ENCODE peak calls at places on chromosomes 5 and 9, in seven cellular contexts. One of them, this sample, is unnamed.

GRCh38 chr9:38226491-38226951 is 157.5 kb upstream of the SHB start:
- DNase-seq in HCT116: no peak
- DNase-seq in psoas muscle: no peak
- DNase-seq in IMR-90: peak
- DNase-seq in body of pancreas: no peak
- DNase-seq in SJSA1: peak
- DNase-seq in prostate gland: no peak
- DNase-seq in this sample: no peak

GRCh38 chr9:136376457-136376856 is 3.0 kb upstream of the CARD9 start:
- DNase-seq in HCT116: no peak
- DNase-seq in psoas muscle: no peak
- DNase-seq in IMR-90: no peak
- DNase-seq in body of pancreas: no peak
- DNase-seq in SJSA1: no peak
- DNase-seq in prostate gland: no peak
- DNase-seq in this sample: no peak

GRCh38 chr9:74496819-74497749 is at the start of gene RORB:
- DNase-seq in HCT116: no peak
- DNase-seq in psoas muscle: peak
- DNase-seq in IMR-90: peak
- DNase-seq in body of pancreas: peak
- DNase-seq in SJSA1: peak
- DNase-seq in prostate gland: peak
- DNase-seq in this sample: peak

GRCh38 chr5:12911156-12911555 is 1006.9 kb upstream of the CTNND2 start:
- DNase-seq in HCT116: no peak
- DNase-seq in psoas muscle: no peak
- DNase-seq in IMR-90: no peak
- DNase-seq in body of pancreas: no peak
- DNase-seq in SJSA1: no peak
- DNase-seq in prostate gland: no peak
- DNase-seq in this sample: no peak

GRCh38 chr5:133873454-133873853 is 95.0 kb downstream of the C5orf15 start:
- DNase-seq in HCT116: no peak
- DNase-seq in psoas muscle: peak
- DNase-seq in IMR-90: no peak
- DNase-seq in body of pancreas: no peak
- DNase-seq in SJSA1: no peak
- DNase-seq in prostate gland: no peak
- DNase-seq in this sample: no peak

GRCh38 chr9:135726138-135726853 is 24.3 kb downstream of the KCNT1 start:
- DNase-seq in HCT116: no peak
- DNase-seq in psoas muscle: no peak
- DNase-seq in IMR-90: no peak
- DNase-seq in body of pancreas: no peak
- DNase-seq in SJSA1: no peak
- DNase-seq in prostate gland: no peak
- DNase-seq in this sample: no peak

GRCh38 chr5:85896499-85896898 is 721.2 kb upstream of the COX7C start:
- DNase-seq in HCT116: no peak
- DNase-seq in psoas muscle: no peak
- DNase-seq in IMR-90: no peak
- DNase-seq in body of pancreas: no peak
- DNase-seq in SJSA1: no peak
- DNase-seq in prostate gland: no peak
- DNase-seq in this sample: no peak

GRCh38 chr9:79012561-79012960 is 559.2 kb upstream of the TLE4 start:
- DNase-seq in HCT116: no peak
- DNase-seq in psoas muscle: no peak
- DNase-seq in IMR-90: peak
- DNase-seq in body of pancreas: no peak
- DNase-seq in SJSA1: no peak
- DNase-seq in prostate gland: no peak
- DNase-seq in this sample: no peak

GRCh38 chr5:34503379-34504346 is 152.5 kb upstream of the RAI14 start:
- DNase-seq in HCT116: no peak
- DNase-seq in psoas muscle: no peak
- DNase-seq in IMR-90: no peak
- DNase-seq in body of pancreas: no peak
- DNase-seq in SJSA1: no peak
- DNase-seq in prostate gland: peak
- DNase-seq in this sample: no peak

GRCh38 chr9:69170231-69170630 is 3.8 kb upstream of the TJP2 start:
- DNase-seq in HCT116: no peak
- DNase-seq in psoas muscle: no peak
- DNase-seq in IMR-90: peak
- DNase-seq in body of pancreas: no peak
- DNase-seq in SJSA1: no peak
- DNase-seq in prostate gland: no peak
- DNase-seq in this sample: no peak

GRCh38 chr5:104048231-104048630 is 485.6 kb upstream of the NUDT12 start:
- DNase-seq in HCT116: no peak
- DNase-seq in psoas muscle: no peak
- DNase-seq in IMR-90: no peak
- DNase-seq in body of pancreas: no peak
- DNase-seq in SJSA1: no peak
- DNase-seq in prostate gland: no peak
- DNase-seq in this sample: no peak

DNA sequence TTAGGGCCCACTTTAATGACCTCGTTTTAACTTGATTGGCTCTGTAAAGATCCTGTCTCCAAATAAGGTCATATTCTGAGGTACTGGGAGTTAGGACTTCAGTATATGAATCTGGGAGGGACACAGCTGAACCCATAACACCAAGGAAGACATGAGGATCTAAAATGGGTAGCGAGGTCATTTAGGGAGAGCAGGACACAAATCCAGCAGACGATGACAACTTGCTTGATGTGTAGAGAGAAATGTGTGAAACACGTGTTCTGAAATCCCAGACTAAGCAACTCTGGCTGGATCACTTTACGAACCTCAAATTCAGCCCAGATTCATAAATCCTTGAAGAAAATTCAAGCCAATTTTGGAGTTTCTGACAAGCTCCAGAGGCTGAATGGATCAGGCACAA is 74.1 kb upstream of the SLC30A5 start:
- DNase-seq in HCT116: no peak
- DNase-seq in psoas muscle: no peak
- DNase-seq in IMR-90: no peak
- DNase-seq in body of pancreas: no peak
- DNase-seq in SJSA1: no peak
- DNase-seq in prostate gland: no peak
- DNase-seq in this sample: no peak
- H3K27ac ChIP-seq in HCT116: no peak
- H3K27ac ChIP-seq in psoas muscle: no peak
- H3K27ac ChIP-seq in IMR-90: no peak
- H3K27ac ChIP-seq in body of pancreas: no peak
- H3K27ac ChIP-seq in SJSA1: no peak
- H3K27ac ChIP-seq in prostate gland: no peak
- H3K27ac ChIP-seq in this sample: no peak

DNA sequence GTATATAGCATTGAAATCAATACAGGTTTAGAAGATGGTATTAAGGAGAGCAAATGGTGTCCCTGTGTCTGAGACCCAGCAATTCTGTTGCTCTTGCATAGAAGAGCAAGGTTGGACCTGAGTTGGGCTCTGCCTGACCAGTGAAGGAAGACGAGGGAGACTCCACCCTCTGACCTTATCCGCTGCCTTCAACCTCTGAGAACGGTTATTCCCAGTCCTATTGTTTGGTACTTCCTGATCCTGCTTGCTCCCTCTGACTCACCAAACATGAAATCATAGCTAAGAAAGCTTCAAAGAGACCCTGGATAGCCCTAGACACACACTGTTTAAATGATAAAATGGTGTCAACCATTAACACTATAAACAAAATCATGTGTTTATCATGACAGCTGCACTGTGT is 218.5 kb downstream of the PLK2 start:
- DNase-seq in HCT116: no peak
- DNase-seq in psoas muscle: no peak
- DNase-seq in IMR-90: peak
- DNase-seq in body of pancreas: no peak
- DNase-seq in SJSA1: peak
- DNase-seq in prostate gland: no peak
- DNase-seq in this sample: no peak
- H3K27ac ChIP-seq in HCT116: no peak
- H3K27ac ChIP-seq in psoas muscle: peak
- H3K27ac ChIP-seq in IMR-90: peak
- H3K27ac ChIP-seq in body of pancreas: no peak
- H3K27ac ChIP-seq in SJSA1: peak
- H3K27ac ChIP-seq in prostate gland: no peak
- H3K27ac ChIP-seq in this sample: no peak

GRCh38 chr5:177491983-177492746 is 5.2 kb downstream of the PDLIM7 start:
- DNase-seq in HCT116: no peak
- DNase-seq in psoas muscle: no peak
- DNase-seq in IMR-90: no peak
- DNase-seq in body of pancreas: no peak
- DNase-seq in SJSA1: no peak
- DNase-seq in prostate gland: no peak
- DNase-seq in this sample: no peak
- H3K27ac ChIP-seq in HCT116: peak
- H3K27ac ChIP-seq in psoas muscle: peak
- H3K27ac ChIP-seq in IMR-90: no peak
- H3K27ac ChIP-seq in body of pancreas: no peak
- H3K27ac ChIP-seq in SJSA1: no peak
- H3K27ac ChIP-seq in prostate gland: no peak
- H3K27ac ChIP-seq in this sample: no peak

DNA sequence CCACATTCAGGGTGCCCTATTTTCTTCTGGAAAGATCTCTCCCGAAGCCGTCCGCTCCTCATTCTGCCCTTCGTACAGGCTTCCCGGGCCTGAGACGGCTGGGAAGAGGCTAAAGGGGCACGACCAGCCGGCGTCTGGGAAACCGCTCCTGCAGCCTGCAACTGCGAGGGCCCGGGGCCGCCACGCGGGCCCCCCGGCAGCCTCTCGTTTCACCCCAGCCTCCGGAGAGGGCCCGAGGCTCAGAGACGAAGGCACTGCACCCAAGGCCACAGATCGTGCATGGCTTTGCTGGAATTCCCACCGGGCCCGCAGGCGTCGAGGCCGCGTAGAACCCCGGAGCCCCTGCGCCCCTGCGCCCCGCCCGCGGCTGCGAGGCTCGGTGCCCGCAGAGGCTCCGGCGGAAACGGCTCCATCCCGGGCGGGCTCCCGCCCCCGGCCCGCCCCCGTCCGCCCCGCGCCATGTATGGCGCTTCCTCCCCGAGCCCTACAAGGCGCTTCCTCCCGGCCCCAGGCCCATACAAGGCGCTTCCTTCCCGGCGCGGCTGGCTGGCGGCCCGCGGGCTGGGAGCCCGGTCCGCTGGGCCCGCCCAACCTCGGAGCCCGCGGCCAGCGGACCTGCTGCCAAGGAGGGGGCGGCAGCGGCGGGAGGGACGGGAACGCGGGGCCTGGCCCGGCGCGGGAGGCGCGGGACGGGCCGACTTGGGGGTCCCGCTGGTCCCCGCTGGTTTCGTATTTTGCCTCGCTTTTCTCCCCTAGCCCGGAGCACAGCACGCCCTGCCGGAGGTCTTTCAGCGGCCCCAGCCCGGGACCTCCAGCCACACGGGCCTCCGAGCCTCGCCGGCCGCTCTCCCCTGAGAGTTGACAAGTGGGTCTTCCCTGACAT is 26.6 kb downstream of the EGR1 start:
- DNase-seq in HCT116: peak
- DNase-seq in psoas muscle: peak
- DNase-seq in IMR-90: peak
- DNase-seq in body of pancreas: peak
- DNase-seq in SJSA1: peak
- DNase-seq in prostate gland: peak
- DNase-seq in this sample: peak
- H3K27ac ChIP-seq in HCT116: peak
- H3K27ac ChIP-seq in psoas muscle: peak
- H3K27ac ChIP-seq in IMR-90: peak
- H3K27ac ChIP-seq in body of pancreas: peak
- H3K27ac ChIP-seq in SJSA1: peak
- H3K27ac ChIP-seq in prostate gland: peak
- H3K27ac ChIP-seq in this sample: peak

DNA sequence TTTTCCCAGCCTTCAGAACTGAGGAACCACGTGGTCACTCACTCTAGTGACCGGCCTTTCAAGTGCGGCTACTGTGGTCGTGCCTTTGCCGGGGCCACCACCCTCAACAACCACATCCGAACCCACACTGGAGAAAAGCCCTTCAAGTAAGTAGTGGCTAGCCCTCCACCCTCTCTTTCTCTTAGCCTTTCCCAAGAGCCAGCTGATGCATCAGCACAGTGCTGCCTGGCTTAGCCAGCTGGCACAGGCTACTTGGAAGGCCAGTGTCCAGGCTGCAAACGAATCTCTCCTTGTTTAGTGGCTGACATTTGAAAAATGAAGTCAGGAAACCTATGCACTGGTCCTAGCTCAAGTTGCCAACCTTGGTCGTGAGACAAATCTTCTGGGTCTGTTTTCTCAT is 91.1 kb downstream of the PRDM6 start:
- DNase-seq in HCT116: no peak
- DNase-seq in psoas muscle: peak
- DNase-seq in IMR-90: no peak
- DNase-seq in body of pancreas: no peak
- DNase-seq in SJSA1: no peak
- DNase-seq in prostate gland: no peak
- DNase-seq in this sample: no peak
- H3K27ac ChIP-seq in HCT116: no peak
- H3K27ac ChIP-seq in psoas muscle: no peak
- H3K27ac ChIP-seq in IMR-90: no peak
- H3K27ac ChIP-seq in body of pancreas: no peak
- H3K27ac ChIP-seq in SJSA1: no peak
- H3K27ac ChIP-seq in prostate gland: no peak
- H3K27ac ChIP-seq in this sample: no peak

DNA sequence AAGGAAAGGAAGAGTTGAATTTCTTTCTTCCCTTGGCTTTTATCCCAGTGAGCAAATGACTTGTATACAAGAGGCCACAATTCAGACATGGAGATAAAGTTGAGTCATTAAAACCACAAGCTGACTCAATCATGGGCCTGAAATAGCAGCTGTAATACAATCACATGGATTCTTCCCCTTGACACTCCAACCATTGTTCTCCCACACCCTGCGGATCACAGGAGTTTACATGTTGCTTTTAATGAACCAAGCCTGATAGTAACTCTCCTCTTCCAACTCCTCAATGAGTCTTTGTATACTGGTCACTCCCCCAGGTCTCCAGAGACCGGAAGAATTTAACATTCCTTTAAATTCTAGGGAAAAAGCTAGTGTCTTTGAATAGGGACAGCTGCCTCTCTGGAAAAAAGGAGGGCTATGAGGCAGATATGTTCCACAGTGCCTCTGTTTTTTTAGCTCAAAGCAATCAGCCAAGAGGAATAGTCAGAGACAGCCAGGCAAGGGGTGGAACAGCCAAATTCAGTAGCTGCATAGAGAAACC is 32.4 kb downstream of the PCDHGC5 start:
- DNase-seq in HCT116: peak
- DNase-seq in psoas muscle: no peak
- DNase-seq in IMR-90: peak
- DNase-seq in body of pancreas: no peak
- DNase-seq in SJSA1: peak
- DNase-seq in prostate gland: no peak
- DNase-seq in this sample: no peak
- H3K27ac ChIP-seq in HCT116: peak
- H3K27ac ChIP-seq in psoas muscle: peak
- H3K27ac ChIP-seq in IMR-90: peak
- H3K27ac ChIP-seq in body of pancreas: peak
- H3K27ac ChIP-seq in SJSA1: peak
- H3K27ac ChIP-seq in prostate gland: peak
- H3K27ac ChIP-seq in this sample: peak